ENCODE peak calls at places on chromosome 4, in eight cellular contexts. One of them, this sample, is unnamed.

GRCh38 chr4:45580306-45580705 is 543.5 kb downstream of the GABRG1 start:
- DNase-seq in AG09309: no peak
- DNase-seq in M059J: no peak
- DNase-seq in brain microvascular endothelial cell: no peak
- DNase-seq in COR-L47: peak; percentile 50
- DNase-seq in amniotic stem cell: no peak
- DNase-seq in OCI-M1: no peak
- DNase-seq in spleen: no peak
- DNase-seq in this sample: no peak

GRCh38 chr4:95409127-95409526 is 139.6 kb downstream of the UNC5C start:
- DNase-seq in COR-L47: no peak
- DNase-seq in M059J: peak; percentile 62
- DNase-seq in OCI-M1: no peak
- DNase-seq in spleen: no peak
- DNase-seq in amniotic stem cell: no peak
- DNase-seq in AG09309: no peak
- DNase-seq in brain microvascular endothelial cell: peak; percentile 4
- DNase-seq in this sample: peak; percentile 2

GRCh38 chr4:38782452-38783108 is at the start of gene TLR10:
- DNase-seq in M059J: peak; percentile 55
- DNase-seq in amniotic stem cell: no peak
- DNase-seq in brain microvascular endothelial cell: peak; percentile 40
- DNase-seq in COR-L47: peak; percentile 61
- DNase-seq in spleen: no peak
- DNase-seq in OCI-M1: peak; percentile 65
- DNase-seq in AG09309: no peak
- DNase-seq in this sample: peak; percentile 30

GRCh38 chr4:181650033-181650825 is 593.0 kb upstream of the TENM3 start:
- DNase-seq in spleen: no peak
- DNase-seq in COR-L47: no peak
- DNase-seq in AG09309: no peak
- DNase-seq in amniotic stem cell: no peak
- DNase-seq in OCI-M1: peak; percentile 64
- DNase-seq in M059J: peak; percentile 25
- DNase-seq in brain microvascular endothelial cell: no peak
- DNase-seq in this sample: no peak

GRCh38 chr4:21885770-21886169 is 62.8 kb downstream of the KCNIP4 start:
- DNase-seq in COR-L47: no peak
- DNase-seq in OCI-M1: no peak
- DNase-seq in brain microvascular endothelial cell: peak; percentile 47
- DNase-seq in spleen: no peak
- DNase-seq in M059J: no peak
- DNase-seq in AG09309: no peak
- DNase-seq in amniotic stem cell: no peak
- DNase-seq in this sample: no peak

GRCh38 chr4:46404961-46405360 is 15.0 kb upstream of the GABRA2 start:
- DNase-seq in brain microvascular endothelial cell: no peak
- DNase-seq in OCI-M1: no peak
- DNase-seq in spleen: no peak
- DNase-seq in AG09309: no peak
- DNase-seq in amniotic stem cell: no peak
- DNase-seq in COR-L47: peak; percentile 73
- DNase-seq in M059J: no peak
- DNase-seq in this sample: peak; percentile 17

GRCh38 chr4:65738134-65738533 is 67.8 kb upstream of the EPHA5 start:
- DNase-seq in AG09309: no peak
- DNase-seq in spleen: no peak
- DNase-seq in amniotic stem cell: no peak
- DNase-seq in OCI-M1: no peak
- DNase-seq in COR-L47: no peak
- DNase-seq in M059J: no peak
- DNase-seq in brain microvascular endothelial cell: no peak
- DNase-seq in this sample: no peak

GRCh38 chr4:6472387-6473263 is at the start of gene PPP2R2C:
- DNase-seq in OCI-M1: no peak
- DNase-seq in amniotic stem cell: no peak
- DNase-seq in spleen: peak; percentile 65
- DNase-seq in M059J: no peak
- DNase-seq in AG09309: no peak
- DNase-seq in COR-L47: peak; percentile 44
- DNase-seq in brain microvascular endothelial cell: no peak
- DNase-seq in this sample: no peak

GRCh38 chr4:174398728-174399127 is 115.0 kb downstream of the CEP44 start:
- DNase-seq in AG09309: peak; percentile 14
- DNase-seq in COR-L47: no peak
- DNase-seq in spleen: no peak
- DNase-seq in OCI-M1: no peak
- DNase-seq in brain microvascular endothelial cell: peak; percentile 77
- DNase-seq in amniotic stem cell: no peak
- DNase-seq in M059J: peak; percentile 61
- DNase-seq in this sample: peak; percentile 70

GRCh38 chr4:53855886-53856260 is 208.5 kb downstream of the CHIC2 start:
- DNase-seq in M059J: peak; percentile 62
- DNase-seq in COR-L47: no peak
- DNase-seq in spleen: no peak
- DNase-seq in AG09309: peak; percentile 90
- DNase-seq in OCI-M1: no peak
- DNase-seq in amniotic stem cell: no peak
- DNase-seq in brain microvascular endothelial cell: peak; percentile 67
- DNase-seq in this sample: peak; percentile 44

GRCh38 chr4:26870576-26871260 is 10.1 kb downstream of the STIM2 start:
- DNase-seq in brain microvascular endothelial cell: no peak
- DNase-seq in M059J: no peak
- DNase-seq in COR-L47: no peak
- DNase-seq in OCI-M1: no peak
- DNase-seq in spleen: no peak
- DNase-seq in amniotic stem cell: no peak
- DNase-seq in AG09309: no peak
- DNase-seq in this sample: no peak

GRCh38 chr4:81199831-81200230 is 15.2 kb downstream of the PRKG2 start:
- DNase-seq in M059J: no peak
- DNase-seq in brain microvascular endothelial cell: no peak
- DNase-seq in spleen: no peak
- DNase-seq in OCI-M1: no peak
- DNase-seq in amniotic stem cell: no peak
- DNase-seq in AG09309: no peak
- DNase-seq in COR-L47: no peak
- DNase-seq in this sample: no peak

GRCh38 chr4:6658635-6659075 is 18.2 kb downstream of the MRFAP1 start:
- DNase-seq in brain microvascular endothelial cell: peak; percentile 4
- DNase-seq in amniotic stem cell: no peak
- DNase-seq in AG09309: no peak
- DNase-seq in COR-L47: no peak
- DNase-seq in OCI-M1: no peak
- DNase-seq in spleen: peak; percentile 88
- DNase-seq in M059J: no peak
- DNase-seq in this sample: peak; percentile 35

GRCh38 chr4:92303621-92304027 is at the start of gene GRID2:
- DNase-seq in M059J: peak; percentile 2
- DNase-seq in brain microvascular endothelial cell: no peak
- DNase-seq in AG09309: no peak
- DNase-seq in amniotic stem cell: no peak
- DNase-seq in OCI-M1: no peak
- DNase-seq in COR-L47: peak; percentile 84
- DNase-seq in spleen: no peak
- DNase-seq in this sample: peak; percentile 1

GRCh38 chr4:71406459-71406963 is 67.7 kb downstream of the SLC4A4 start:
- DNase-seq in OCI-M1: peak; percentile 95
- DNase-seq in AG09309: no peak
- DNase-seq in brain microvascular endothelial cell: peak; percentile 9
- DNase-seq in M059J: peak; percentile 67
- DNase-seq in COR-L47: no peak
- DNase-seq in amniotic stem cell: no peak
- DNase-seq in spleen: no peak
- DNase-seq in this sample: no peak

GRCh38 chr4:100041646-100042045 is 91.6 kb upstream of the H2AZ1 start:
- DNase-seq in COR-L47: no peak
- DNase-seq in OCI-M1: no peak
- DNase-seq in amniotic stem cell: no peak
- DNase-seq in brain microvascular endothelial cell: no peak
- DNase-seq in spleen: no peak
- DNase-seq in M059J: no peak
- DNase-seq in AG09309: no peak
- DNase-seq in this sample: peak; percentile 12

This sample was measured in mammary epithelial cell.